ENCODE peak calls at places on chromosomes 13 and 19, in four cellular contexts. One of them, this sample, is unnamed.

GRCh38 chr19:13888281-13888680 is 11.3 kb downstream of the NANOS3 start:
- DNase-seq in H1: no peak
- DNase-seq in HepG2: no peak
- DNase-seq in GM12878: no peak
- DNase-seq in this sample: no peak

GRCh38 chr13:89940383-89940782 is 1407.1 kb upstream of the MIR17HG start:
- DNase-seq in H1: no peak
- DNase-seq in HepG2: no peak
- DNase-seq in GM12878: no peak
- DNase-seq in this sample: no peak

GRCh38 chr19:18131841-18132596 is 20.9 kb upstream of the PIK3R2 start:
- DNase-seq in H1: peak
- DNase-seq in HepG2: no peak
- DNase-seq in GM12878: no peak
- DNase-seq in this sample: no peak

GRCh38 chr13:96958286-96958891 is 35.9 kb downstream of the OXGR1 start:
- DNase-seq in H1: no peak
- DNase-seq in HepG2: peak
- DNase-seq in GM12878: no peak
- DNase-seq in this sample: peak

GRCh38 chr19:4361152-4362037 is 18.0 kb downstream of the MPND start:
- DNase-seq in H1: no peak
- DNase-seq in HepG2: no peak
- DNase-seq in GM12878: no peak
- DNase-seq in this sample: no peak

GRCh38 chr13:60091573-60091972 is 72.2 kb downstream of the DIAPH3 start:
- DNase-seq in H1: no peak
- DNase-seq in HepG2: no peak
- DNase-seq in GM12878: no peak
- DNase-seq in this sample: no peak

GRCh38 chr19:33876619-33877018 is 79.9 kb downstream of the KCTD15 start:
- DNase-seq in H1: no peak
- DNase-seq in HepG2: no peak
- DNase-seq in GM12878: no peak
- DNase-seq in this sample: no peak

GRCh38 chr13:44780586-44781280 is 204.6 kb upstream of the TSC22D1 start:
- DNase-seq in H1: no peak
- DNase-seq in HepG2: no peak
- DNase-seq in GM12878: no peak
- DNase-seq in this sample: no peak

GRCh38 chr19:13212759-13213330 is 62.6 kb downstream of the IER2 start:
- DNase-seq in H1: peak
- DNase-seq in HepG2: peak
- DNase-seq in GM12878: peak
- DNase-seq in this sample: peak

GRCh38 chr13:45521292-45521691 is 56.6 kb downstream of the COG3 start:
- DNase-seq in H1: no peak
- DNase-seq in HepG2: no peak
- DNase-seq in GM12878: no peak
- DNase-seq in this sample: no peak

GRCh38 chr13:87172166-87172825 is 498.9 kb upstream of the SLITRK5 start:
- DNase-seq in H1: no peak
- DNase-seq in HepG2: no peak
- DNase-seq in GM12878: no peak
- DNase-seq in this sample: no peak

GRCh38 chr13:25973576-25973975 is 78.2 kb downstream of the SHISA2 start:
- DNase-seq in H1: no peak
- DNase-seq in HepG2: no peak
- DNase-seq in GM12878: no peak
- DNase-seq in this sample: no peak

GRCh38 chr19:38194061-38194701 is 29.8 kb downstream of the DPF1 start:
- DNase-seq in H1: no peak
- DNase-seq in HepG2: peak
- DNase-seq in GM12878: no peak
- DNase-seq in this sample: no peak

GRCh38 chr19:35216833-35217707 is 11.5 kb downstream of the FAM187B start:
- DNase-seq in H1: no peak
- DNase-seq in HepG2: no peak
- DNase-seq in GM12878: no peak
- DNase-seq in this sample: no peak

GRCh38 chr13:78978381-78978998 is 319.5 kb upstream of the OBI1 start:
- DNase-seq in H1: no peak
- DNase-seq in HepG2: peak
- DNase-seq in GM12878: peak
- DNase-seq in this sample: peak

GRCh38 chr19:32896516-32897214 is 27.1 kb upstream of the SLC7A9 start:
- DNase-seq in H1: no peak
- DNase-seq in HepG2: no peak
- DNase-seq in GM12878: no peak
- DNase-seq in this sample: no peak

GRCh38 chr19:54180691-54181091 is 7.7 kb upstream of the TMC4 start:
- DNase-seq in H1: no peak
- DNase-seq in HepG2: no peak
- DNase-seq in GM12878: no peak
- DNase-seq in this sample: no peak
- H3K4me3 ChIP-seq in H1: no peak
- H3K4me3 ChIP-seq in HepG2: no peak
- H3K4me3 ChIP-seq in GM12878: no peak
- H3K4me3 ChIP-seq in this sample: no peak

DNA sequence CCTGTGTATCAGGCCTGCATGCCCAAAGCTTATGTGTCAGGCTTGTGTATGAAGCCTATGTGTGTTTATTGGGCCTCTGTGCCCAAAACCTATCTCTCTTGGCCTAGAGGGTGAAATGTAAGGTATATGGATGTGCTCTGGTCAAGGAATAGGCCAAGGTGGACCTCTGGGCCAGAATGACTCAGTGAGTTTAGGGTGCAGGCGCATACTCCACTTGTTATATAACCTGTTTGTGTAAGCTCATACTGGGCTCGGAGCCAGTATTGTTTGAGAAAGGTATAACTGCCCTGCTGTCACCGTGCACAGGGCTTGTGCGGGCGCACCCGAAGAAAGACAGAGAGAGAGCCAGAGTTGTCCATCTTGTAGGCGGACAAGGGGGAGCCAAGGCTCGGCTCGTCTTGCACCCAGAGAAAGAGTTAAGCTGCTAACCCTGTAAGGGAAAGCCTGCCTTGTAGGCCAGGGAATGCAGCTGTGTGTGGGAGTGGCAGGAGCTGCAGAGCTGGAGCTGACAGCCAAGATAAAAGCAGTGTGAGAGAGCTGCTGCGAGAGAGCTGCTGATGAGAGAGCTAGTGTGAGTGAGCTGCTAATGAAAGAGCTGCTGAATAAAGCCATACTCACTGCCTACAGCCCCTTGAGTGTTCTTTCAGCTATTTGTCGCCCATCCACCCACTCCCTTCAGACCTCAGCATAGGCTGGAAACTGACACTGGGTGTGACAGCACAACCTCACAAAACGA is 43.4 kb upstream of the N4BP2L1 start:
- DNase-seq in H1: no peak
- DNase-seq in HepG2: no peak
- DNase-seq in GM12878: no peak
- DNase-seq in this sample: no peak
- TF ChIP-seq SUZ12 in H1: no peak
- TF ChIP-seq SUZ12 in HepG2: no peak
- TF ChIP-seq SUZ12 in GM12878: no peak
- TF ChIP-seq SUZ12 in this sample: no peak

DNA sequence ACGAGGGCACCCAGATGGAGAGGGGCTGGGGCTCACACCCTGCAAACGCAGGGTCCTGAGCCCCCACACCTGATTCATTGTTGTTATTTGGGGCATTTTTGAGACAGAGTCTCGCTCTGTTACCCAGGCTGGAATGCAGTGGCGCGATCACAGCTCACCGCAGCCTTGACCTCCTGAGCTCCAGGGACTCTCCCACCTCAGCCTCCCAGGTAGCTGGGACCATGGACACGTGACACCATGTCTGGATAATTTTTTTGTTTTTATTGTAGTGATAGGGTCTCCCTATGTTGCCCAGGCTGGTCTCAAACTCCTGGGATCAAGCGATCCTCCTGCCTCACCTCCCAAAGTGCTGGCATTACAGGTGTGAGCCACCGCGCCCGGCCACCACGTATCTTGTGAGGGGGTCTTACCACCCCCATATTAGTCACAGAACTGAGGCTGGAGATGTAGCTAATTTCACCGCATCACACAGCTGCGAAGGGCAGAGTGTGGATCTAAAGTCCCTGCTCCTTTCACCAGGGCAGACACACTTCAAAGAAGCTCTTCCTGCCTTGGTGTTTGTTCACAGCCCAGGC is 211.8 kb upstream of the SOX1 start:
- DNase-seq in H1: peak
- DNase-seq in HepG2: no peak
- DNase-seq in GM12878: no peak
- DNase-seq in this sample: no peak
- TF ChIP-seq ZNF274 in H1: no peak
- TF ChIP-seq ZNF274 in HepG2: no peak
- TF ChIP-seq ZNF274 in GM12878: no peak
- TF ChIP-seq ZNF274 in this sample: no peak

GRCh38 chr19:11479090-11479469 is 1.8 kb downstream of the ELAVL3 start:
- DNase-seq in H1: no peak
- DNase-seq in HepG2: no peak
- DNase-seq in GM12878: no peak
- DNase-seq in this sample: no peak
- H3K4me3 ChIP-seq in H1: peak
- H3K4me3 ChIP-seq in HepG2: peak
- H3K4me3 ChIP-seq in GM12878: no peak
- H3K4me3 ChIP-seq in this sample: peak

GRCh38 chr13:110944121-110944967 is 29.5 kb upstream of the ANKRD10 start:
- DNase-seq in H1: no peak
- DNase-seq in HepG2: peak
- DNase-seq in GM12878: no peak
- DNase-seq in this sample: no peak
- TF ChIP-seq SUZ12 in H1: no peak
- TF ChIP-seq SUZ12 in HepG2: no peak
- TF ChIP-seq SUZ12 in GM12878: no peak
- TF ChIP-seq SUZ12 in this sample: no peak

DNA sequence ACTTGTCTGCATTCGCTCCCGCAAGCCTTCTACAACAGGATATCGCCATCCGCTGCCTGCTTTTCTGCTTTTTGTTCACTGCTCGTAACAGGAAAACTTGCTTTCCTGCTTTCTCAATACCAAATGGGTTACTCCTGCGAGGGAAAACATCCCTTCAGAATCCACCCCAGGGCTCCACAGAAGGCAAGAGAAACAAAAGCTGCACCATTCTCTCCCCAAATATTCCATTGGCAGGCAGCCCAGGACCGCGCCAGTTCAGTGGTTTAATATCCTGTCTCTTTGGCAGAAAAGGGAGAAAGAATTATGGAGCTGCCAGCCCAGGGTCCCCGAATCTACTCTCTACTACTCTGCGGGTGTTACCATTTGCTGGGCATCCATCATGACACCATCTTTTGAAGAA is 84.7 kb upstream of the DOCK9 start:
- DNase-seq in H1: no peak
- DNase-seq in HepG2: no peak
- DNase-seq in GM12878: no peak
- DNase-seq in this sample: no peak
- TF ChIP-seq ZNF274 in H1: no peak
- TF ChIP-seq ZNF274 in HepG2: no peak
- TF ChIP-seq ZNF274 in GM12878: no peak
- TF ChIP-seq ZNF274 in this sample: no peak

DNA sequence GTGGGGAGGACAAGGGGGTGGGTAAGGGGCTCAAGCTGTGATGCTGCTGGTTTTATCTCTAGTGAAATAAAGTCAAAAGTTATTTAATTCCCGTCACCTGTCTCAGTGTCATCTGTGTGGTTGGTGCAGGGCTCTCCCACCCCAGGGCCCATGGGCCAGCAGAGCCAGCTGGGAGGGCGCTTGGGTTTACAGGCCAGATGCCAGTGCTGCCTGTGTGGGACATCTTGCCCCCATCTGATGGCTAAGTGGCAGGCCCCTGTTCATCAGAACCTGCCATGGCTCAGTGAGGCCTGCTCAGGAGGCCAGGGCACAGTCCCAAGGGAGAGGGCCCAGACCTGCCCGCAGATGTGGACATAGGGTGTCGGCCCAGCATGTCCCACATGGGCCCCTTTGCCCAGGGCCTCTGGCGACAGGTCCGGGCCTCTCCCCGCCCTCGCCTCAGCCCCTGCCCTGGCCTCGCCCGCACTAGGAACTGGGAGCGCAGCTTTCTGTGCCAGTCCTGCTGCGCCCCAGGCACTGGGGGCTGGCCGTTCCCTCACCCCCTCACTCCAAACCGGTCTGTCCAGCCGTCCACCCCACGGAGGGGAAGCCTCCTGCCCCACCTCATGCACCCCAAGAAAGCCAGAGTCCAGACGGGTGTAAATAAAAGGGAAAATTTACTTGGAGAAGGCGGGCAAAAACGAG is 5.3 kb downstream of the ZNF296 start:
- DNase-seq in H1: no peak
- DNase-seq in HepG2: no peak
- DNase-seq in GM12878: no peak
- DNase-seq in this sample: no peak
- H3K4me3 ChIP-seq in H1: no peak
- H3K4me3 ChIP-seq in HepG2: no peak
- H3K4me3 ChIP-seq in GM12878: no peak
- H3K4me3 ChIP-seq in this sample: no peak

GRCh38 chr19:288911-289310 is 2.3 kb downstream of the PLPP2 start:
- DNase-seq in H1: no peak
- DNase-seq in HepG2: no peak
- DNase-seq in GM12878: no peak
- DNase-seq in this sample: no peak

GRCh38 chr19:289651-290538 is 1.3 kb downstream of the PLPP2 start:
- DNase-seq in H1: peak
- DNase-seq in HepG2: peak
- DNase-seq in GM12878: no peak
- DNase-seq in this sample: peak

GRCh38 chr19:291561-292280 is 518 bp upstream of the PLPP2 start:
- DNase-seq in H1: no peak
- DNase-seq in HepG2: no peak
- DNase-seq in GM12878: no peak
- DNase-seq in this sample: no peak

GRCh38 chr19:292281-292884 is 1.2 kb upstream of the PLPP2 start:
- DNase-seq in H1: no peak
- DNase-seq in HepG2: no peak
- DNase-seq in GM12878: no peak
- DNase-seq in this sample: no peak

GRCh38 chr19:290539-291521 is at the start of gene PLPP2:
- DNase-seq in H1: peak
- DNase-seq in HepG2: no peak
- DNase-seq in GM12878: no peak
- DNase-seq in this sample: no peak
- TF ChIP-seq SUZ12 in H1: no peak
- TF ChIP-seq SUZ12 in HepG2: no peak
- TF ChIP-seq SUZ12 in GM12878: no peak
- TF ChIP-seq SUZ12 in this sample: no peak

This sample was measured in NT2/D1.